ENCODE peak calls at places on chromosomes 3 and 15, in seven cellular contexts. B, K, E, S, Q, J and X are unnamed samples.
A peak's percentile ranks its signal among the peaks of the same experiment; 100 is the strongest.

GRCh38 chr3:10563396-10563795 is 58.0 kb upstream of the ATP2B2 start:
- DNase-seq in B (no peak), K (no peak), E (no peak), S (no peak), Q (no peak), J (no peak), X (no peak)

GRCh38 chr3:187689984-187690383 is 12.4 kb downstream of the RTP2 start:
- DNase-seq in B (no peak), K (peak; percentile 52), E (peak; percentile 64), S (peak; percentile 46), Q (peak; percentile 60), J (peak; percentile 57), X (no peak)

GRCh38 chr3:167733961-167734497 is 663 bp downstream of the PDCD10 start:
- DNase-seq in B (no peak), K (peak; percentile 7), E (no peak), S (peak; percentile 14), Q (peak; percentile 3), J (peak; percentile 39), X (no peak)

GRCh38 chr3:151319613-151320012 is 3.0 kb upstream of the GPR87 start:
- DNase-seq in B (no peak), K (no peak), E (no peak), S (no peak), Q (peak; percentile 58), J (peak; percentile 73), X (no peak)

GRCh38 chr3:143332046-143332445 is 212.5 kb downstream of the CHST2 start:
- DNase-seq in B (no peak), K (no peak), E (no peak), S (no peak), Q (no peak), J (no peak), X (no peak)

GRCh38 chr3:81406318-81406717 is 355.1 kb downstream of the GBE1 start:
- DNase-seq in B (no peak), K (no peak), E (no peak), S (no peak), Q (no peak), J (no peak), X (no peak)

GRCh38 chr15:100261302-100262240 is 80.2 kb downstream of the ADAMTS17 start:
- DNase-seq in B (no peak), K (no peak), E (no peak), S (no peak), Q (no peak), J (no peak), X (peak; percentile 73)

GRCh38 chr15:25439456-25439836 is 622 bp upstream of the UBE3A start:
- DNase-seq in B (no peak), K (no peak), E (peak; percentile 5), S (peak; percentile 34), Q (peak; percentile 10), J (peak; percentile 50), X (no peak)

GRCh38 chr3:127457746-127458145 is 132.8 kb downstream of the TPRA1 start:
- DNase-seq in B (no peak), K (no peak), E (no peak), S (no peak), Q (no peak), J (no peak), X (no peak)

GRCh38 chr3:197709135-197709534 is 27.6 kb downstream of the RUBCN start:
- DNase-seq in B (no peak), K (no peak), E (no peak), S (no peak), Q (no peak), J (no peak), X (no peak)

GRCh38 chr3:52364322-52364721 is 48.2 kb downstream of the DNAH1 start:
- DNase-seq in B (no peak), K (no peak), E (no peak), S (no peak), Q (no peak), J (no peak), X (no peak)

GRCh38 chr3:54870423-54870822 is 57.4 kb downstream of the LRTM1 start:
- DNase-seq in B (peak; percentile 89), K (peak; percentile 96), E (peak; percentile 90), S (peak; percentile 97), Q (peak; percentile 97), J (peak; percentile 97), X (no peak)

GRCh38 chr3:155485897-155486296 is 192.4 kb upstream of the STRIT1 start:
- DNase-seq in B (no peak), K (no peak), E (no peak), S (no peak), Q (no peak), J (no peak), X (no peak)

GRCh38 chr15:33641069-33641468 is 327.2 kb upstream of the CHRM5 start:
- DNase-seq in B (no peak), K (no peak), E (no peak), S (no peak), Q (no peak), J (no peak), X (no peak)

GRCh38 chr3:5022966-5023776 is 43.9 kb downstream of the BHLHE40 start:
- DNase-seq in B (peak; percentile 98), K (peak; percentile 100), E (peak; percentile 99), S (peak; percentile 92), Q (peak; percentile 100), J (peak; percentile 99), X (peak; percentile 87)

GRCh38 chr3:69761896-69762789 is 22.9 kb downstream of the MITF start:
- DNase-seq in B (peak; percentile 61), K (peak; percentile 70), E (peak; percentile 58), S (peak; percentile 83), Q (peak; percentile 88), J (peak; percentile 83), X (no peak)

GRCh38 chr3:177494216-177494615 is 296.9 kb upstream of the TBL1XR1 start:
- DNase-seq in B (no peak), K (no peak), E (no peak), S (no peak), Q (no peak), J (no peak), X (no peak)

GRCh38 chr3:126748701-126749546 is 44.9 kb downstream of the CHCHD6 start:
- DNase-seq in B (no peak), K (no peak), E (no peak), S (no peak), Q (no peak), J (no peak), X (no peak)

GRCh38 chr3:30188713-30189112 is 417.7 kb upstream of the TGFBR2 start:
- DNase-seq in B (no peak), K (no peak), E (peak; percentile 5), S (peak; percentile 49), Q (peak; percentile 44), J (peak; percentile 50), X (no peak)

GRCh38 chr3:24415819-24416218 is 78.8 kb downstream of the THRB start:
- DNase-seq in B (no peak), K (no peak), E (no peak), S (no peak), Q (no peak), J (no peak), X (no peak)

GRCh38 chr15:41544650-41545015 is 576 bp upstream of the RPAP1 start:
- DNase-seq in B (no peak), K (no peak), E (no peak), S (peak; percentile 96), Q (no peak), J (no peak), X (no peak)

GRCh38 chr3:66018047-66019033 is 20.4 kb downstream of the MAGI1 start:
- DNase-seq in B (no peak), K (no peak), E (no peak), S (no peak), Q (no peak), J (no peak), X (no peak)
- TF ChIP-seq CTCF in B (peak; percentile 11), K (peak; percentile 20), E (peak; percentile 17), S (no peak), Q (no peak), J (no peak), X (no peak)

GRCh38 chr15:58212909-58213526 is 74.8 kb downstream of the AQP9 start:
- DNase-seq in B (no peak), K (peak; percentile 46), E (peak; percentile 39), S (peak; percentile 71), Q (peak; percentile 55), J (peak; percentile 66), X (no peak)
- TF ChIP-seq CTCF in B (peak; percentile 71), K (peak; percentile 76), E (peak; percentile 81), S (peak; percentile 77), Q (peak; percentile 62), J (peak; percentile 66), X (peak; percentile 71)

GRCh38 chr3:194181612-194182011 is 45.7 kb downstream of the HES1 start:
- DNase-seq in B (no peak), K (no peak), E (no peak), S (no peak), Q (no peak), J (no peak), X (no peak)

GRCh38 chr3:194184265-194184751 is 48.4 kb downstream of the HES1 start:
- DNase-seq in B (no peak), K (no peak), E (no peak), S (no peak), Q (no peak), J (no peak), X (no peak)

GRCh38 chr3:194185225-194185624 is 49.3 kb downstream of the HES1 start:
- DNase-seq in B (no peak), K (no peak), E (no peak), S (no peak), Q (no peak), J (no peak), X (no peak)

GRCh38 chr3:194182130-194182529 is 46.2 kb downstream of the HES1 start:
- DNase-seq in B (no peak), K (no peak), E (no peak), S (no peak), Q (no peak), J (no peak), X (no peak)

DNA sequence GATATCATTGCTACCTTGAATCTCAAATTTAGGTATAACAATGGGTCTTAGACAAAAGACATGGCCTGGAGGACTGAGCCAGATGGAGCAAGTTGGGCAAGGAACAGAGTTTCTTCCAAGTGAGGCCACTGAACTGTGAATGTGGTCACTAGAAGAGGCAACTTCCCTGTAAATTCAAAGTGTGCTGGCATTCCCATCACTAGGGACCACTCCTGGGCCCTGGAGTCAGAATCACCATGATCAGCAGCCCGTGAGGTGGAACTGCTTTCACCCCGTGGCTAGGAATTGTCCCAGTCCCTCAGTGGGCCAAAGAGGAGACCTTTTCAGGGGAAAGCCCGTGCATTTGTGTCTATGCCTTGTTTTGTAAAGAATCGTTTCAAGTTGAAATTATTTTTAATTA is 47.3 kb downstream of the HES1 start:
- DNase-seq in B (no peak), K (no peak), E (no peak), S (no peak), Q (no peak), J (no peak), X (no peak)
- TF ChIP-seq CTCF in B (no peak), K (no peak), E (no peak), S (no peak), Q (no peak), J (no peak), X (no peak)

DNA sequence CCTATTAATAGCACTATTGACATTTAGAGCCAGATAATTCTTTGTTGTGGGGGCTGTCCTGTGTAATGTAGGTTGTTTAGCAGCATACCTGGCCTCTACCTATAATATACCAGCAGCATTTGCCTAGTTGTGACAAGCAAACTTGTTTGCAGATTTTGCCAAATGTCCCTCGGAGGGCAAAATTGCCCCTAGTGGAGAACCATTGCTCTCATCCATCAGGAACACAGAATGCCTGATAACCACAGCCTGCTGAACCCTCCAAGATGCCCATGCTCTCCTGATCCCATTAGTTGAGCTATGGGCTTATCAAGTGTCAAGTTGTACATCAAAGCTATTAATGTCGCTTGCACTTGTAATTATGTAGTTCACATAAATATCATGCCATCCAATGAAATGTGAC is 15.0 kb upstream of the KBTBD8 start:
- DNase-seq in B (no peak), K (no peak), E (no peak), S (no peak), Q (no peak), J (no peak), X (no peak)
- TF ChIP-seq CTCF in B (peak; percentile 17), K (no peak), E (peak; percentile 23), S (no peak), Q (no peak), J (peak; percentile 8), X (no peak)